ENCODE peak calls at places on chromosomes 4 and X, in nine cellular contexts. One of them, this sample, is unnamed.

GRCh38 chrX:134908235-134908834 is 82.5 kb upstream of the SMIM10 start:
- DNase-seq in GM10248: no peak
- DNase-seq in esophagus muscularis mucosa: no peak
- DNase-seq in activated CD8-positive, alpha-beta memory T cell treated with anti-CD3 and anti-CD28 coated beads for 1 hour: no peak
- DNase-seq in hepatocyte: peak
- DNase-seq in HepG2: no peak
- DNase-seq in T-helper 2 cell treated with Interferon-gamma antibody and Interleukin-4, amounts not matched to agents 5 μg/mL and 100 μg/mL, for 36 hours: no peak
- DNase-seq in LoVo: no peak
- DNase-seq in CD4-positive, alpha-beta memory T cell: peak
- DNase-seq in this sample: no peak

GRCh38 chr4:10673817-10674369 is 10.7 kb downstream of the CLNK start:
- DNase-seq in T-helper 2 cell treated with Interferon-gamma antibody and Interleukin-4, amounts not matched to agents 5 μg/mL and 100 μg/mL, for 36 hours: peak
- DNase-seq in CD4-positive, alpha-beta memory T cell: no peak
- DNase-seq in HepG2: no peak
- DNase-seq in activated CD8-positive, alpha-beta memory T cell treated with anti-CD3 and anti-CD28 coated beads for 1 hour: no peak
- DNase-seq in LoVo: no peak
- DNase-seq in hepatocyte: no peak
- DNase-seq in GM10248: peak
- DNase-seq in esophagus muscularis mucosa: no peak
- DNase-seq in this sample: no peak

GRCh38 chrX:25198891-25199290 is 183.1 kb upstream of the ARX start:
- DNase-seq in hepatocyte: no peak
- DNase-seq in CD4-positive, alpha-beta memory T cell: no peak
- DNase-seq in activated CD8-positive, alpha-beta memory T cell treated with anti-CD3 and anti-CD28 coated beads for 1 hour: no peak
- DNase-seq in T-helper 2 cell treated with Interferon-gamma antibody and Interleukin-4, amounts not matched to agents 5 μg/mL and 100 μg/mL, for 36 hours: no peak
- DNase-seq in LoVo: no peak
- DNase-seq in GM10248: no peak
- DNase-seq in HepG2: no peak
- DNase-seq in esophagus muscularis mucosa: no peak
- DNase-seq in this sample: no peak

GRCh38 chrX:155893513-155893912 is 12.4 kb downstream of the VAMP7 start:
- DNase-seq in LoVo: no peak
- DNase-seq in activated CD8-positive, alpha-beta memory T cell treated with anti-CD3 and anti-CD28 coated beads for 1 hour: no peak
- DNase-seq in hepatocyte: no peak
- DNase-seq in CD4-positive, alpha-beta memory T cell: no peak
- DNase-seq in T-helper 2 cell treated with Interferon-gamma antibody and Interleukin-4, amounts not matched to agents 5 μg/mL and 100 μg/mL, for 36 hours: no peak
- DNase-seq in GM10248: no peak
- DNase-seq in HepG2: no peak
- DNase-seq in esophagus muscularis mucosa: no peak
- DNase-seq in this sample: no peak

GRCh38 chr4:52853351-52853750 is 8.8 kb upstream of the RASL11B start:
- DNase-seq in LoVo: no peak
- DNase-seq in CD4-positive, alpha-beta memory T cell: no peak
- DNase-seq in esophagus muscularis mucosa: no peak
- DNase-seq in HepG2: no peak
- DNase-seq in activated CD8-positive, alpha-beta memory T cell treated with anti-CD3 and anti-CD28 coated beads for 1 hour: no peak
- DNase-seq in hepatocyte: no peak
- DNase-seq in T-helper 2 cell treated with Interferon-gamma antibody and Interleukin-4, amounts not matched to agents 5 μg/mL and 100 μg/mL, for 36 hours: no peak
- DNase-seq in GM10248: no peak
- DNase-seq in this sample: no peak

GRCh38 chrX:42079968-42080367 is 156.6 kb upstream of the CASK start:
- DNase-seq in esophagus muscularis mucosa: no peak
- DNase-seq in LoVo: no peak
- DNase-seq in T-helper 2 cell treated with Interferon-gamma antibody and Interleukin-4, amounts not matched to agents 5 μg/mL and 100 μg/mL, for 36 hours: no peak
- DNase-seq in CD4-positive, alpha-beta memory T cell: no peak
- DNase-seq in hepatocyte: no peak
- DNase-seq in GM10248: no peak
- DNase-seq in activated CD8-positive, alpha-beta memory T cell treated with anti-CD3 and anti-CD28 coated beads for 1 hour: no peak
- DNase-seq in HepG2: no peak
- DNase-seq in this sample: no peak

GRCh38 chrX:113457719-113458118 is 617.1 kb upstream of the AMOT start:
- DNase-seq in CD4-positive, alpha-beta memory T cell: no peak
- DNase-seq in GM10248: no peak
- DNase-seq in hepatocyte: no peak
- DNase-seq in LoVo: no peak
- DNase-seq in esophagus muscularis mucosa: no peak
- DNase-seq in T-helper 2 cell treated with Interferon-gamma antibody and Interleukin-4, amounts not matched to agents 5 μg/mL and 100 μg/mL, for 36 hours: no peak
- DNase-seq in HepG2: no peak
- DNase-seq in activated CD8-positive, alpha-beta memory T cell treated with anti-CD3 and anti-CD28 coated beads for 1 hour: no peak
- DNase-seq in this sample: no peak

GRCh38 chrX:105845661-105846060 is 23.3 kb downstream of the NRK start:
- DNase-seq in hepatocyte: no peak
- DNase-seq in T-helper 2 cell treated with Interferon-gamma antibody and Interleukin-4, amounts not matched to agents 5 μg/mL and 100 μg/mL, for 36 hours: no peak
- DNase-seq in HepG2: no peak
- DNase-seq in esophagus muscularis mucosa: no peak
- DNase-seq in CD4-positive, alpha-beta memory T cell: no peak
- DNase-seq in activated CD8-positive, alpha-beta memory T cell treated with anti-CD3 and anti-CD28 coated beads for 1 hour: no peak
- DNase-seq in LoVo: no peak
- DNase-seq in GM10248: no peak
- DNase-seq in this sample: no peak

GRCh38 chr4:168854216-168854921 is 155.7 kb downstream of the CBR4 start:
- DNase-seq in activated CD8-positive, alpha-beta memory T cell treated with anti-CD3 and anti-CD28 coated beads for 1 hour: no peak
- DNase-seq in LoVo: no peak
- DNase-seq in CD4-positive, alpha-beta memory T cell: no peak
- DNase-seq in HepG2: no peak
- DNase-seq in hepatocyte: no peak
- DNase-seq in esophagus muscularis mucosa: no peak
- DNase-seq in T-helper 2 cell treated with Interferon-gamma antibody and Interleukin-4, amounts not matched to agents 5 μg/mL and 100 μg/mL, for 36 hours: no peak
- DNase-seq in GM10248: no peak
- DNase-seq in this sample: no peak

GRCh38 chr4:173532725-173533511 is 2.9 kb upstream of the HAND2 start:
- DNase-seq in activated CD8-positive, alpha-beta memory T cell treated with anti-CD3 and anti-CD28 coated beads for 1 hour: no peak
- DNase-seq in GM10248: no peak
- DNase-seq in LoVo: no peak
- DNase-seq in HepG2: no peak
- DNase-seq in T-helper 2 cell treated with Interferon-gamma antibody and Interleukin-4, amounts not matched to agents 5 μg/mL and 100 μg/mL, for 36 hours: no peak
- DNase-seq in esophagus muscularis mucosa: no peak
- DNase-seq in CD4-positive, alpha-beta memory T cell: no peak
- DNase-seq in hepatocyte: no peak
- DNase-seq in this sample: no peak

GRCh38 chr4:1049591-1049905 is 38.1 kb downstream of the FGFRL1 start:
- DNase-seq in hepatocyte: no peak
- DNase-seq in T-helper 2 cell treated with Interferon-gamma antibody and Interleukin-4, amounts not matched to agents 5 μg/mL and 100 μg/mL, for 36 hours: no peak
- DNase-seq in activated CD8-positive, alpha-beta memory T cell treated with anti-CD3 and anti-CD28 coated beads for 1 hour: no peak
- DNase-seq in esophagus muscularis mucosa: no peak
- DNase-seq in CD4-positive, alpha-beta memory T cell: no peak
- DNase-seq in GM10248: no peak
- DNase-seq in LoVo: no peak
- DNase-seq in HepG2: no peak
- DNase-seq in this sample: no peak

GRCh38 chr4:16897991-16898827 is at the start of gene LDB2:
- DNase-seq in hepatocyte: peak
- DNase-seq in LoVo: no peak
- DNase-seq in esophagus muscularis mucosa: no peak
- DNase-seq in HepG2: no peak
- DNase-seq in activated CD8-positive, alpha-beta memory T cell treated with anti-CD3 and anti-CD28 coated beads for 1 hour: no peak
- DNase-seq in T-helper 2 cell treated with Interferon-gamma antibody and Interleukin-4, amounts not matched to agents 5 μg/mL and 100 μg/mL, for 36 hours: no peak
- DNase-seq in GM10248: no peak
- DNase-seq in CD4-positive, alpha-beta memory T cell: no peak
- DNase-seq in this sample: no peak

GRCh38 chrX:43333543-43333942 is 322.6 kb upstream of the MAOA start:
- DNase-seq in LoVo: no peak
- DNase-seq in HepG2: peak
- DNase-seq in esophagus muscularis mucosa: no peak
- DNase-seq in activated CD8-positive, alpha-beta memory T cell treated with anti-CD3 and anti-CD28 coated beads for 1 hour: no peak
- DNase-seq in GM10248: no peak
- DNase-seq in hepatocyte: no peak
- DNase-seq in T-helper 2 cell treated with Interferon-gamma antibody and Interleukin-4, amounts not matched to agents 5 μg/mL and 100 μg/mL, for 36 hours: no peak
- DNase-seq in CD4-positive, alpha-beta memory T cell: no peak
- DNase-seq in this sample: no peak

GRCh38 chr4:16820304-16820703 is 78.1 kb downstream of the LDB2 start:
- DNase-seq in T-helper 2 cell treated with Interferon-gamma antibody and Interleukin-4, amounts not matched to agents 5 μg/mL and 100 μg/mL, for 36 hours: no peak
- DNase-seq in hepatocyte: no peak
- DNase-seq in CD4-positive, alpha-beta memory T cell: no peak
- DNase-seq in esophagus muscularis mucosa: no peak
- DNase-seq in HepG2: no peak
- DNase-seq in GM10248: no peak
- DNase-seq in activated CD8-positive, alpha-beta memory T cell treated with anti-CD3 and anti-CD28 coated beads for 1 hour: no peak
- DNase-seq in LoVo: no peak
- DNase-seq in this sample: no peak

GRCh38 chr4:75939890-75940691 is 722 bp downstream of the NAAA start:
- DNase-seq in T-helper 2 cell treated with Interferon-gamma antibody and Interleukin-4, amounts not matched to agents 5 μg/mL and 100 μg/mL, for 36 hours: peak
- DNase-seq in hepatocyte: peak
- DNase-seq in activated CD8-positive, alpha-beta memory T cell treated with anti-CD3 and anti-CD28 coated beads for 1 hour: peak
- DNase-seq in GM10248: peak
- DNase-seq in CD4-positive, alpha-beta memory T cell: peak
- DNase-seq in esophagus muscularis mucosa: peak
- DNase-seq in LoVo: peak
- DNase-seq in HepG2: peak
- DNase-seq in this sample: peak

GRCh38 chr4:173835863-173836262 is 305.8 kb upstream of the HAND2 start:
- DNase-seq in CD4-positive, alpha-beta memory T cell: no peak
- DNase-seq in hepatocyte: peak
- DNase-seq in LoVo: no peak
- DNase-seq in esophagus muscularis mucosa: no peak
- DNase-seq in T-helper 2 cell treated with Interferon-gamma antibody and Interleukin-4, amounts not matched to agents 5 μg/mL and 100 μg/mL, for 36 hours: no peak
- DNase-seq in GM10248: no peak
- DNase-seq in HepG2: no peak
- DNase-seq in activated CD8-positive, alpha-beta memory T cell treated with anti-CD3 and anti-CD28 coated beads for 1 hour: no peak
- DNase-seq in this sample: no peak

GRCh38 chrX:38045697-38046096 is 39.3 kb downstream of the SYTL5 start:
- DNase-seq in T-helper 2 cell treated with Interferon-gamma antibody and Interleukin-4, amounts not matched to agents 5 μg/mL and 100 μg/mL, for 36 hours: no peak
- DNase-seq in hepatocyte: peak
- DNase-seq in LoVo: peak
- DNase-seq in CD4-positive, alpha-beta memory T cell: no peak
- DNase-seq in GM10248: no peak
- DNase-seq in activated CD8-positive, alpha-beta memory T cell treated with anti-CD3 and anti-CD28 coated beads for 1 hour: no peak
- DNase-seq in HepG2: no peak
- DNase-seq in esophagus muscularis mucosa: no peak
- DNase-seq in this sample: no peak

GRCh38 chrX:71653344-71653743 is 14.0 kb upstream of the LOC101059915 start:
- DNase-seq in hepatocyte: no peak
- DNase-seq in GM10248: no peak
- DNase-seq in HepG2: no peak
- DNase-seq in T-helper 2 cell treated with Interferon-gamma antibody and Interleukin-4, amounts not matched to agents 5 μg/mL and 100 μg/mL, for 36 hours: no peak
- DNase-seq in CD4-positive, alpha-beta memory T cell: no peak
- DNase-seq in esophagus muscularis mucosa: no peak
- DNase-seq in LoVo: no peak
- DNase-seq in activated CD8-positive, alpha-beta memory T cell treated with anti-CD3 and anti-CD28 coated beads for 1 hour: no peak
- DNase-seq in this sample: no peak

GRCh38 chr4:136861081-136861480 is 671.2 kb downstream of the PCDH18 start:
- DNase-seq in hepatocyte: no peak
- DNase-seq in GM10248: no peak
- DNase-seq in CD4-positive, alpha-beta memory T cell: no peak
- DNase-seq in HepG2: no peak
- DNase-seq in T-helper 2 cell treated with Interferon-gamma antibody and Interleukin-4, amounts not matched to agents 5 μg/mL and 100 μg/mL, for 36 hours: no peak
- DNase-seq in esophagus muscularis mucosa: no peak
- DNase-seq in activated CD8-positive, alpha-beta memory T cell treated with anti-CD3 and anti-CD28 coated beads for 1 hour: no peak
- DNase-seq in LoVo: no peak
- DNase-seq in this sample: no peak

GRCh38 chrX:43386872-43387271 is 269.2 kb upstream of the MAOA start:
- DNase-seq in CD4-positive, alpha-beta memory T cell: no peak
- DNase-seq in LoVo: no peak
- DNase-seq in hepatocyte: no peak
- DNase-seq in activated CD8-positive, alpha-beta memory T cell treated with anti-CD3 and anti-CD28 coated beads for 1 hour: no peak
- DNase-seq in esophagus muscularis mucosa: no peak
- DNase-seq in T-helper 2 cell treated with Interferon-gamma antibody and Interleukin-4, amounts not matched to agents 5 μg/mL and 100 μg/mL, for 36 hours: no peak
- DNase-seq in HepG2: no peak
- DNase-seq in GM10248: no peak
- DNase-seq in this sample: no peak

GRCh38 chrX:95346854-95347253 is 1337.8 kb upstream of the DIAPH2 start:
- DNase-seq in hepatocyte: no peak
- DNase-seq in HepG2: peak
- DNase-seq in activated CD8-positive, alpha-beta memory T cell treated with anti-CD3 and anti-CD28 coated beads for 1 hour: no peak
- DNase-seq in LoVo: no peak
- DNase-seq in esophagus muscularis mucosa: no peak
- DNase-seq in CD4-positive, alpha-beta memory T cell: no peak
- DNase-seq in GM10248: no peak
- DNase-seq in T-helper 2 cell treated with Interferon-gamma antibody and Interleukin-4, amounts not matched to agents 5 μg/mL and 100 μg/mL, for 36 hours: no peak
- DNase-seq in this sample: no peak

GRCh38 chr4:71231073-71231752 is 107.6 kb upstream of the SLC4A4 start:
- DNase-seq in CD4-positive, alpha-beta memory T cell: no peak
- DNase-seq in activated CD8-positive, alpha-beta memory T cell treated with anti-CD3 and anti-CD28 coated beads for 1 hour: no peak
- DNase-seq in hepatocyte: peak
- DNase-seq in GM10248: no peak
- DNase-seq in esophagus muscularis mucosa: no peak
- DNase-seq in LoVo: no peak
- DNase-seq in HepG2: no peak
- DNase-seq in T-helper 2 cell treated with Interferon-gamma antibody and Interleukin-4, amounts not matched to agents 5 μg/mL and 100 μg/mL, for 36 hours: no peak
- DNase-seq in this sample: no peak

GRCh38 chrX:96833333-96833732 is 50.4 kb upstream of the RPA4 start:
- DNase-seq in T-helper 2 cell treated with Interferon-gamma antibody and Interleukin-4, amounts not matched to agents 5 μg/mL and 100 μg/mL, for 36 hours: no peak
- DNase-seq in CD4-positive, alpha-beta memory T cell: no peak
- DNase-seq in LoVo: no peak
- DNase-seq in hepatocyte: no peak
- DNase-seq in activated CD8-positive, alpha-beta memory T cell treated with anti-CD3 and anti-CD28 coated beads for 1 hour: no peak
- DNase-seq in esophagus muscularis mucosa: no peak
- DNase-seq in GM10248: no peak
- DNase-seq in HepG2: no peak
- DNase-seq in this sample: no peak

GRCh38 chr4:139815646-139816601 is 150.3 kb downstream of the MGST2 start:
- DNase-seq in esophagus muscularis mucosa: no peak
- DNase-seq in T-helper 2 cell treated with Interferon-gamma antibody and Interleukin-4, amounts not matched to agents 5 μg/mL and 100 μg/mL, for 36 hours: no peak
- DNase-seq in activated CD8-positive, alpha-beta memory T cell treated with anti-CD3 and anti-CD28 coated beads for 1 hour: no peak
- DNase-seq in CD4-positive, alpha-beta memory T cell: no peak
- DNase-seq in HepG2: no peak
- DNase-seq in LoVo: no peak
- DNase-seq in hepatocyte: peak
- DNase-seq in GM10248: no peak
- DNase-seq in this sample: no peak

GRCh38 chrX:19867411-19867732 is 20.0 kb downstream of the SH3KBP1 start:
- DNase-seq in GM10248: no peak
- DNase-seq in esophagus muscularis mucosa: no peak
- DNase-seq in T-helper 2 cell treated with Interferon-gamma antibody and Interleukin-4, amounts not matched to agents 5 μg/mL and 100 μg/mL, for 36 hours: no peak
- DNase-seq in activated CD8-positive, alpha-beta memory T cell treated with anti-CD3 and anti-CD28 coated beads for 1 hour: no peak
- DNase-seq in hepatocyte: no peak
- DNase-seq in CD4-positive, alpha-beta memory T cell: no peak
- DNase-seq in HepG2: no peak
- DNase-seq in LoVo: no peak
- DNase-seq in this sample: no peak

GRCh38 chrX:78476701-78477100 is 149.3 kb upstream of the CYSLTR1 start:
- DNase-seq in esophagus muscularis mucosa: no peak
- DNase-seq in hepatocyte: no peak
- DNase-seq in CD4-positive, alpha-beta memory T cell: no peak
- DNase-seq in LoVo: no peak
- DNase-seq in HepG2: no peak
- DNase-seq in activated CD8-positive, alpha-beta memory T cell treated with anti-CD3 and anti-CD28 coated beads for 1 hour: no peak
- DNase-seq in T-helper 2 cell treated with Interferon-gamma antibody and Interleukin-4, amounts not matched to agents 5 μg/mL and 100 μg/mL, for 36 hours: no peak
- DNase-seq in GM10248: no peak
- DNase-seq in this sample: no peak

GRCh38 chr4:121421594-121421993 is 40.8 kb upstream of the QRFPR start:
- DNase-seq in activated CD8-positive, alpha-beta memory T cell treated with anti-CD3 and anti-CD28 coated beads for 1 hour: no peak
- DNase-seq in esophagus muscularis mucosa: no peak
- DNase-seq in T-helper 2 cell treated with Interferon-gamma antibody and Interleukin-4, amounts not matched to agents 5 μg/mL and 100 μg/mL, for 36 hours: no peak
- DNase-seq in HepG2: no peak
- DNase-seq in hepatocyte: no peak
- DNase-seq in LoVo: no peak
- DNase-seq in GM10248: no peak
- DNase-seq in CD4-positive, alpha-beta memory T cell: no peak
- DNase-seq in this sample: no peak

GRCh38 chr4:145734576-145735329 is 54.8 kb downstream of the C4orf51 start:
- DNase-seq in CD4-positive, alpha-beta memory T cell: no peak
- DNase-seq in HepG2: peak
- DNase-seq in activated CD8-positive, alpha-beta memory T cell treated with anti-CD3 and anti-CD28 coated beads for 1 hour: no peak
- DNase-seq in T-helper 2 cell treated with Interferon-gamma antibody and Interleukin-4, amounts not matched to agents 5 μg/mL and 100 μg/mL, for 36 hours: no peak
- DNase-seq in GM10248: peak
- DNase-seq in LoVo: peak
- DNase-seq in esophagus muscularis mucosa: no peak
- DNase-seq in hepatocyte: peak
- DNase-seq in this sample: no peak

GRCh38 chr4:86500527-86500926 is 93.6 kb upstream of the PTPN13 start:
- DNase-seq in activated CD8-positive, alpha-beta memory T cell treated with anti-CD3 and anti-CD28 coated beads for 1 hour: no peak
- DNase-seq in LoVo: peak
- DNase-seq in GM10248: no peak
- DNase-seq in CD4-positive, alpha-beta memory T cell: no peak
- DNase-seq in hepatocyte: no peak
- DNase-seq in esophagus muscularis mucosa: no peak
- DNase-seq in HepG2: no peak
- DNase-seq in T-helper 2 cell treated with Interferon-gamma antibody and Interleukin-4, amounts not matched to agents 5 μg/mL and 100 μg/mL, for 36 hours: no peak
- DNase-seq in this sample: no peak

GRCh38 chr4:101040776-101041175 is 306.6 kb downstream of the PPP3CA start:
- DNase-seq in GM10248: no peak
- DNase-seq in esophagus muscularis mucosa: no peak
- DNase-seq in T-helper 2 cell treated with Interferon-gamma antibody and Interleukin-4, amounts not matched to agents 5 μg/mL and 100 μg/mL, for 36 hours: no peak
- DNase-seq in HepG2: no peak
- DNase-seq in activated CD8-positive, alpha-beta memory T cell treated with anti-CD3 and anti-CD28 coated beads for 1 hour: no peak
- DNase-seq in CD4-positive, alpha-beta memory T cell: no peak
- DNase-seq in LoVo: no peak
- DNase-seq in hepatocyte: no peak
- DNase-seq in this sample: no peak

GRCh38 chr4:53592686-53593641 is 1.7 kb upstream of the LNX1 start:
- DNase-seq in GM10248: no peak
- DNase-seq in activated CD8-positive, alpha-beta memory T cell treated with anti-CD3 and anti-CD28 coated beads for 1 hour: no peak
- DNase-seq in CD4-positive, alpha-beta memory T cell: no peak
- DNase-seq in esophagus muscularis mucosa: no peak
- DNase-seq in HepG2: no peak
- DNase-seq in T-helper 2 cell treated with Interferon-gamma antibody and Interleukin-4, amounts not matched to agents 5 μg/mL and 100 μg/mL, for 36 hours: no peak
- DNase-seq in hepatocyte: peak
- DNase-seq in LoVo: peak
- DNase-seq in this sample: no peak